ENCODE peak calls at places on chromosomes 4 and X, in eight cellular contexts. E, Z, A, G, I, P, Q and L are unnamed samples.

GRCh38 chr4:77015390-77015789 is 60.4 kb downstream of the CCNI start:
- DNase-seq in E (no peak), Z (no peak), P (peak; percentile 66), Q (no peak), G (no peak), A (no peak), I (no peak), L (no peak)

GRCh38 chrX:85611926-85612325 is 232.5 kb upstream of the POF1B start:
- DNase-seq in A (no peak), Q (no peak), I (no peak), P (peak; percentile 13), Z (no peak), E (no peak), G (no peak), L (no peak)

GRCh38 chrX:117653396-117653795 is 463.2 kb downstream of the KLHL13 start:
- DNase-seq in A (no peak), Q (no peak), G (no peak), Z (no peak), I (no peak), P (no peak), E (no peak), L (no peak)

GRCh38 chr4:168831919-168832745 is 177.9 kb downstream of the CBR4 start:
- DNase-seq in P (peak; percentile 97), Z (peak; percentile 63), A (peak; percentile 92), I (no peak), E (peak; percentile 90), G (peak; percentile 88), Q (peak; percentile 95), L (peak; percentile 59)

GRCh38 chr4:149121015-149121404 is 678.8 kb upstream of the NR3C2 start:
- DNase-seq in I (no peak), Z (no peak), G (no peak), P (no peak), E (no peak), Q (no peak), A (no peak), L (no peak)

GRCh38 chr4:115781528-115782146 is 668.2 kb upstream of the NDST4 start:
- DNase-seq in A (no peak), G (no peak), Z (no peak), I (peak; percentile 25), Q (no peak), E (no peak), P (no peak), L (no peak)

GRCh38 chrX:108348525-108348924 is 89.7 kb downstream of the COL4A6 start:
- DNase-seq in E (no peak), Z (no peak), Q (no peak), A (no peak), P (no peak), G (no peak), I (no peak), L (no peak)

GRCh38 chrX:17414839-17415238 is 39.8 kb downstream of the NHS start:
- DNase-seq in G (peak; percentile 50), E (no peak), P (peak; percentile 27), Q (no peak), Z (no peak), I (no peak), A (no peak), L (no peak)

GRCh38 chr4:3231431-3231980 is 17.5 kb upstream of the MSANTD1 start:
- DNase-seq in I (no peak), Q (no peak), P (no peak), Z (no peak), G (no peak), A (no peak), E (no peak), L (no peak)

GRCh38 chr4:25903905-25904747 is 9.9 kb upstream of the SMIM20 start:
- DNase-seq in I (no peak), P (no peak), A (no peak), G (no peak), Q (no peak), E (no peak), Z (no peak), L (no peak)

GRCh38 chrX:151564035-151564434 is 560 bp downstream of the PASD1 start:
- DNase-seq in A (no peak), G (no peak), I (no peak), Q (no peak), E (no peak), Z (no peak), P (no peak), L (no peak)

GRCh38 chr4:182808673-182809416 is 108.3 kb downstream of the DCTD start:
- DNase-seq in Q (no peak), I (peak; percentile 55), Z (peak; percentile 63), P (no peak), A (no peak), G (no peak), E (no peak), L (no peak)

GRCh38 chr4:139833131-139833930 is 167.7 kb downstream of the MGST2 start:
- DNase-seq in E (no peak), G (no peak), P (peak; percentile 65), I (no peak), Q (no peak), A (no peak), Z (no peak), L (no peak)

GRCh38 chrX:110442631-110443030 is 84.0 kb downstream of the RTL9 start:
- DNase-seq in P (peak; percentile 65), Z (peak; percentile 6), I (no peak), Q (no peak), A (no peak), E (no peak), G (no peak), L (no peak)

GRCh38 chr4:186249785-186250739 is 15.9 kb upstream of the F11 start:
- DNase-seq in I (no peak), E (no peak), Z (no peak), A (no peak), P (peak; percentile 85), Q (no peak), G (no peak), L (no peak)

GRCh38 chr4:53128959-53129358 is 236.9 kb downstream of the SCFD2 start:
- DNase-seq in E (no peak), I (no peak), Z (no peak), A (no peak), G (no peak), Q (no peak), P (no peak), L (no peak)

GRCh38 chr4:168197926-168198325 is 105.6 kb downstream of the ANXA10 start:
- DNase-seq in Z (no peak), A (no peak), G (no peak), I (no peak), Q (no peak), E (no peak), P (no peak), L (no peak)

GRCh38 chrX:80021611-80022010 is 7.1 kb downstream of the TBX22 start:
- DNase-seq in G (no peak), Z (no peak), Q (no peak), A (no peak), E (no peak), I (no peak), P (no peak), L (no peak)

GRCh38 chr4:13919021-13919441 is 291.5 kb upstream of the BOD1L1 start:
- DNase-seq in I (no peak), G (no peak), E (no peak), P (no peak), Q (peak; percentile 80), A (no peak), Z (no peak), L (no peak)
- TF ChIP-seq POLR2AphosphoS5 in I (no peak), G (no peak), E (no peak), P (no peak), Q (no peak), A (no peak), Z (no peak), L (no peak)

GRCh38 chrX:9473708-9474107 is 8.8 kb downstream of the TBL1X start:
- DNase-seq in A (no peak), I (no peak), Z (no peak), E (no peak), P (no peak), Q (no peak), G (no peak), L (no peak)
- TF ChIP-seq POLR2AphosphoS5 in A (no peak), I (no peak), Z (no peak), E (no peak), P (no peak), Q (no peak), G (no peak), L (no peak)

DNA sequence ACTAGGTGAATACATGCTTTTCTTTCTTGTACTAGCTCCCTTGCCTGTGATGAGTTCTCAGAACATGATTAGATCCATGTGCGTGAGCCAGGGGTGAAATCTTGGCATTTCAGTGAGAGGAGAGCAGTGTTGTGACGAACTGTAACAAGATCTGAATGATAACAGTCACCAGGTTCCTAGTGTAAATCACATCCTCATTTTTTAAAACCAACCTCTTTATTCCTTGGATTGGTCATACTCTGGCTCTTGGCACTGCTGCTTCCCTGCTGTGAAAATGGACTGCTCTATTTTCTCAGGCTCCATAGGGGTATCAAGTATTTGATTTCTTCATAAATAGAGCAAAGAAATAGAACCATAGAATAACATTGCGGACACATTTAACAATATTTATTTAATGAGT is 206.3 kb downstream of the SLC4A4 start:
- DNase-seq in G (no peak), Z (no peak), Q (no peak), A (no peak), P (no peak), I (no peak), E (no peak), L (no peak)
- TF ChIP-seq POLR2AphosphoS5 in G (no peak), Z (no peak), Q (no peak), A (no peak), P (no peak), I (no peak), E (no peak), L (no peak)

DNA sequence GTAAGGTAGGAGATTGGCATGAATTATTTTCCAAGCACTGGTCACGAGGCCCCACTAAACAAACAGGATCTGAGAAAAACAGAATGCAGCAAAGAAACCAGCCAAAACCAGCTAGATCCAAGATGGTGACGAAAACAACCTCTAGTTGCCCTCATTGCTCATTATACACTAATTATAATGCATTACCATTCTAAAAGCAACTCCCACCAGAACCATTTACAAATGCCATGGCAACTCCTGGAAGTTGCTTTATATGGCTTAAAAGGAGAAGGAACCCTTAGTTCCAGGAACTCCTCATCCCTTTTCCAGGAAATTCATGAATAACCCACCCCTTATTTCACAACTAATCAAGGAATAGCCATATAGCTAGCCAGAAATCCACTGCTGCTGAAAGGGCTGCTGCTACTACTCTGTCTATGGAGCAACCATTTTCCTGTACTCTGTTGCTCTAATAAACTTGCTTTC is 69.3 kb downstream of the ABCB7 start:
- DNase-seq in Q (no peak), Z (no peak), G (peak; percentile 34), A (no peak), E (no peak), P (no peak), I (no peak), L (no peak)
- TF ChIP-seq POLR2AphosphoS5 in Q (no peak), Z (no peak), G (no peak), A (no peak), E (no peak), P (no peak), I (no peak), L (no peak)

DNA sequence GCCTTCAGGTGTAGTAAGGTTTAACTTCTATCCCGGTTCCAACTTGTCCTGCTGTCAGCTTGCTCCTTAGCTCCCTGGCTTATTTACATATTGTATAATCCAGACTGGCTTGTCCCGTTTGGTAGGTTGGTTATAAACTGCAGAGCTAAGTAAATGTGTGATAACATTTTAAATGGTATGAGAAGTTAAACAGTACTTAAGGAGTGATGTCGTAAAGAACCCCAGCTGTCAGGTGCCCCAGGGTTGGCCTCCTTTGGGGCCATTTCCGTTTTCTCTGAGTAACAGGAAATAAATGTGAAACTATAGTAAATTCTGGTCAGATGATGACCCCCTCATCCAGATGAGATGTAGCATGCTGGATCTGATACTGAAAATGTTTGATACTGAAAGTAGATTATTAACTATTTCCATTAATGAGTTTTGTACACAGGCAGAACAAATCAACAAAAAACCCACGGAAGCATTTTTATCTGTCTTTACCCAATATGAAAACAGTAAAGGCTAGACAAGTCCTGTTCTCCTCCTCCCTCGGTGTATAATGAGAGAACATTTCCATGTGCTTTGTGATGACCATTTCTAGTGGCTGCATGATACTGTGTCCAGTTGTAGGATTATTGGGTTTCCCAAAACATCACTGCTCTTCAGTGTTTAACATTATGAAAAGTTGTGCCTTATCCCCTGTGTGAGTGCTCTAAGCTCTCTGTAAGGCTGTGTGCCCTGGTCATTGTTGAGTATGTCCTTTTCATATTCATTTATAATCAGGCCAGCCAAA is 22.4 kb downstream of the GAB1 start:
- DNase-seq in Z (no peak), E (peak; percentile 84), I (no peak), A (no peak), Q (no peak), P (no peak), G (peak; percentile 73), L (no peak)
- TF ChIP-seq POLR2AphosphoS5 in Z (no peak), E (no peak), I (no peak), A (no peak), Q (peak; percentile 24), P (no peak), G (peak; percentile 49), L (no peak)